ENCODE peak calls at places on chromosomes 5 and 9, in eight cellular contexts. One of them, this sample, is unnamed.

GRCh38 chr5:91007251-91007650 is 375.9 kb downstream of the ARRDC3 start:
- DNase-seq in cardiac muscle cell: no peak
- DNase-seq in dorsolateral prefrontal cortex: no peak
- DNase-seq in GM06990: no peak
- DNase-seq in esophagus squamous epithelium: no peak
- DNase-seq in stomach: no peak
- DNase-seq in fibroblast of villous mesenchyme: no peak
- DNase-seq in A549: no peak
- DNase-seq in this sample: no peak

GRCh38 chr5:65475336-65475735 is 6.4 kb downstream of the ADAMTS6 start:
- DNase-seq in cardiac muscle cell: no peak
- DNase-seq in dorsolateral prefrontal cortex: no peak
- DNase-seq in GM06990: no peak
- DNase-seq in esophagus squamous epithelium: no peak
- DNase-seq in stomach: no peak
- DNase-seq in fibroblast of villous mesenchyme: no peak
- DNase-seq in A549: no peak
- DNase-seq in this sample: no peak

GRCh38 chr5:1228121-1228520 is 2.9 kb downstream of the SLC6A18 start:
- DNase-seq in cardiac muscle cell: no peak
- DNase-seq in dorsolateral prefrontal cortex: no peak
- DNase-seq in GM06990: no peak
- DNase-seq in esophagus squamous epithelium: no peak
- DNase-seq in stomach: no peak
- DNase-seq in fibroblast of villous mesenchyme: no peak
- DNase-seq in A549: no peak
- DNase-seq in this sample: no peak

GRCh38 chr5:10747678-10748622 is 13.1 kb downstream of the DAP start:
- DNase-seq in cardiac muscle cell: no peak
- DNase-seq in dorsolateral prefrontal cortex: no peak
- DNase-seq in GM06990: no peak
- DNase-seq in esophagus squamous epithelium: no peak
- DNase-seq in stomach: no peak
- DNase-seq in fibroblast of villous mesenchyme: no peak
- DNase-seq in A549: no peak
- DNase-seq in this sample: no peak

GRCh38 chr9:70435948-70436347 is 21.5 kb upstream of the KLF9 start:
- DNase-seq in cardiac muscle cell: peak; percentile 87
- DNase-seq in dorsolateral prefrontal cortex: no peak
- DNase-seq in GM06990: no peak
- DNase-seq in esophagus squamous epithelium: no peak
- DNase-seq in stomach: no peak
- DNase-seq in fibroblast of villous mesenchyme: peak; percentile 75
- DNase-seq in A549: no peak
- DNase-seq in this sample: peak; percentile 44

GRCh38 chr5:54673523-54674225 is 156.1 kb downstream of the SNX18 start:
- DNase-seq in cardiac muscle cell: peak; percentile 82
- DNase-seq in dorsolateral prefrontal cortex: peak; percentile 48
- DNase-seq in GM06990: peak; percentile 8
- DNase-seq in esophagus squamous epithelium: peak; percentile 18
- DNase-seq in stomach: peak; percentile 44
- DNase-seq in fibroblast of villous mesenchyme: peak; percentile 43
- DNase-seq in A549: no peak
- DNase-seq in this sample: no peak

GRCh38 chr9:130442746-130443455 is 1.9 kb upstream of the ASS1 start:
- DNase-seq in cardiac muscle cell: no peak
- DNase-seq in dorsolateral prefrontal cortex: no peak
- DNase-seq in GM06990: no peak
- DNase-seq in esophagus squamous epithelium: no peak
- DNase-seq in stomach: no peak
- DNase-seq in fibroblast of villous mesenchyme: no peak
- DNase-seq in A549: no peak
- DNase-seq in this sample: no peak

GRCh38 chr5:1200495-1201326 is 684 bp upstream of the SLC6A19 start:
- DNase-seq in cardiac muscle cell: no peak
- DNase-seq in dorsolateral prefrontal cortex: no peak
- DNase-seq in GM06990: no peak
- DNase-seq in esophagus squamous epithelium: no peak
- DNase-seq in stomach: no peak
- DNase-seq in fibroblast of villous mesenchyme: no peak
- DNase-seq in A549: no peak
- DNase-seq in this sample: no peak

GRCh38 chr9:85522459-85523092 is 219.2 kb downstream of the AGTPBP1 start:
- DNase-seq in cardiac muscle cell: peak; percentile 73
- DNase-seq in dorsolateral prefrontal cortex: peak; percentile 61
- DNase-seq in GM06990: peak; percentile 30
- DNase-seq in esophagus squamous epithelium: no peak
- DNase-seq in stomach: no peak
- DNase-seq in fibroblast of villous mesenchyme: peak; percentile 6
- DNase-seq in A549: peak; percentile 25
- DNase-seq in this sample: no peak

GRCh38 chr5:142000709-142001484 is 11.9 kb downstream of the GNPDA1 start:
- DNase-seq in cardiac muscle cell: peak; percentile 32
- DNase-seq in dorsolateral prefrontal cortex: no peak
- DNase-seq in GM06990: no peak
- DNase-seq in esophagus squamous epithelium: no peak
- DNase-seq in stomach: no peak
- DNase-seq in fibroblast of villous mesenchyme: no peak
- DNase-seq in A549: no peak
- DNase-seq in this sample: no peak

GRCh38 chr9:86064220-86064619 is 35.1 kb downstream of the GOLM1 start:
- DNase-seq in cardiac muscle cell: no peak
- DNase-seq in dorsolateral prefrontal cortex: no peak
- DNase-seq in GM06990: no peak
- DNase-seq in esophagus squamous epithelium: no peak
- DNase-seq in stomach: no peak
- DNase-seq in fibroblast of villous mesenchyme: no peak
- DNase-seq in A549: no peak
- DNase-seq in this sample: no peak

GRCh38 chr9:15080401-15080800 is 170.2 kb upstream of the FREM1 start:
- DNase-seq in cardiac muscle cell: no peak
- DNase-seq in dorsolateral prefrontal cortex: no peak
- DNase-seq in GM06990: no peak
- DNase-seq in esophagus squamous epithelium: no peak
- DNase-seq in stomach: no peak
- DNase-seq in fibroblast of villous mesenchyme: no peak
- DNase-seq in A549: no peak
- DNase-seq in this sample: no peak

GRCh38 chr9:22005700-22006605 is 3.2 kb downstream of the CDKN2B start:
- DNase-seq in cardiac muscle cell: peak; percentile 43
- DNase-seq in dorsolateral prefrontal cortex: no peak
- DNase-seq in GM06990: no peak
- DNase-seq in esophagus squamous epithelium: no peak
- DNase-seq in stomach: no peak
- DNase-seq in fibroblast of villous mesenchyme: peak; percentile 31
- DNase-seq in A549: no peak
- DNase-seq in this sample: no peak

GRCh38 chr5:160556886-160557285 is 135.2 kb downstream of the PTTG1 start:
- DNase-seq in cardiac muscle cell: no peak
- DNase-seq in dorsolateral prefrontal cortex: no peak
- DNase-seq in GM06990: no peak
- DNase-seq in esophagus squamous epithelium: no peak
- DNase-seq in stomach: no peak
- DNase-seq in fibroblast of villous mesenchyme: peak; percentile 39
- DNase-seq in A549: no peak
- DNase-seq in this sample: no peak

GRCh38 chr9:108142504-108143201 is 653.1 kb upstream of the KLF4 start:
- DNase-seq in cardiac muscle cell: peak; percentile 96
- DNase-seq in dorsolateral prefrontal cortex: peak; percentile 62
- DNase-seq in GM06990: no peak
- DNase-seq in esophagus squamous epithelium: no peak
- DNase-seq in stomach: peak; percentile 55
- DNase-seq in fibroblast of villous mesenchyme: peak; percentile 89
- DNase-seq in A549: no peak
- DNase-seq in this sample: peak; percentile 62

GRCh38 chr9:101445353-101446029 is 9.9 kb upstream of the ALDOB start:
- DNase-seq in cardiac muscle cell: peak; percentile 55
- DNase-seq in dorsolateral prefrontal cortex: no peak
- DNase-seq in GM06990: no peak
- DNase-seq in esophagus squamous epithelium: no peak
- DNase-seq in stomach: no peak
- DNase-seq in fibroblast of villous mesenchyme: peak; percentile 63
- DNase-seq in A549: no peak
- DNase-seq in this sample: no peak

GRCh38 chr5:42526179-42526578 is 102.9 kb downstream of the GHR start:
- DNase-seq in cardiac muscle cell: no peak
- DNase-seq in dorsolateral prefrontal cortex: no peak
- DNase-seq in GM06990: no peak
- DNase-seq in esophagus squamous epithelium: no peak
- DNase-seq in stomach: no peak
- DNase-seq in fibroblast of villous mesenchyme: no peak
- DNase-seq in A549: no peak
- DNase-seq in this sample: no peak

GRCh38 chr9:127119319-127119709 is 3.1 kb downstream of the ANGPTL2 start:
- DNase-seq in cardiac muscle cell: no peak
- DNase-seq in dorsolateral prefrontal cortex: no peak
- DNase-seq in GM06990: no peak
- DNase-seq in esophagus squamous epithelium: no peak
- DNase-seq in stomach: no peak
- DNase-seq in fibroblast of villous mesenchyme: no peak
- DNase-seq in A549: no peak
- DNase-seq in this sample: no peak

GRCh38 chr5:139901971-139902370 is 106.4 kb downstream of the PSD2 start:
- DNase-seq in cardiac muscle cell: no peak
- DNase-seq in dorsolateral prefrontal cortex: no peak
- DNase-seq in GM06990: no peak
- DNase-seq in esophagus squamous epithelium: no peak
- DNase-seq in stomach: no peak
- DNase-seq in fibroblast of villous mesenchyme: no peak
- DNase-seq in A549: no peak
- DNase-seq in this sample: no peak

GRCh38 chr9:93681316-93682154 is 105.2 kb downstream of the PHF2 start:
- DNase-seq in cardiac muscle cell: no peak
- DNase-seq in dorsolateral prefrontal cortex: no peak
- DNase-seq in GM06990: no peak
- DNase-seq in esophagus squamous epithelium: no peak
- DNase-seq in stomach: peak; percentile 26
- DNase-seq in fibroblast of villous mesenchyme: no peak
- DNase-seq in A549: no peak
- DNase-seq in this sample: no peak

DNA sequence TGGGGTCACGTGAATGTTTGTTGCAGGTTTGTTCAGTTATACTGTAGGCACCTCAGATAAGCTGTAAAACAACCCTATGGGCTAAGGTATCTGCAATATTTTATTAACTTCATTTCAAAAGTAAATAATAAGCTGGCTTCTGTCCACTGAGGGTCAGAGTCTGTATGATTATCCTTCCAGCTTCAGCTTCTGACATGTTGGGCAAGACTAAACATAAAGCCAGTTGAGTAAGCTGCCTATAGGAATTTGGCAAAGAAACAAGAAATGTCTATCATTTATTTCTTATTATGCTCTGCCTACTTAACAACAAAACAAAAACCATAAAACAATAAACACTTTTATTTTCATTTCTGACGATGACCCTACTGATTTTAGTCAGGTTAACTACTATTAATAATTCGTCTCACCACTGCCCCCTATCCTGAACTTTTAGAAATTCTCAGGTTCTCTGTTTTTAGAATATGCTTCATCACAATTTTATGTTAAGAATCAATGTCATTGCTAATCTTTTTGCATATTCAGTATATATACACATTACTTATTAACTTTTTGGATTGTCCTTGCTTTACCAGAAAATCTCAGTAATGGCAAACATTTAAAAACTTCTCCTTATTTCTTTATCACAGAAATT is 413.5 kb upstream of the ADAMTSL1 start:
- DNase-seq in cardiac muscle cell: peak; percentile 20
- DNase-seq in dorsolateral prefrontal cortex: no peak
- DNase-seq in GM06990: no peak
- DNase-seq in esophagus squamous epithelium: no peak
- DNase-seq in stomach: no peak
- DNase-seq in fibroblast of villous mesenchyme: no peak
- DNase-seq in A549: peak; percentile 1
- DNase-seq in this sample: peak; percentile 20
- TF ChIP-seq CTCF in cardiac muscle cell: peak; percentile 47
- TF ChIP-seq CTCF in dorsolateral prefrontal cortex: no peak
- TF ChIP-seq CTCF in GM06990: no peak
- TF ChIP-seq CTCF in esophagus squamous epithelium: no peak
- TF ChIP-seq CTCF in stomach: no peak
- TF ChIP-seq CTCF in fibroblast of villous mesenchyme: no peak
- TF ChIP-seq CTCF in A549: no peak
- TF ChIP-seq CTCF in this sample: peak; percentile 48

GRCh38 chr9:121744687-121745395 is 93.4 kb downstream of the DAB2IP start:
- DNase-seq in cardiac muscle cell: no peak
- DNase-seq in dorsolateral prefrontal cortex: no peak
- DNase-seq in GM06990: no peak
- DNase-seq in esophagus squamous epithelium: no peak
- DNase-seq in stomach: no peak
- DNase-seq in fibroblast of villous mesenchyme: no peak
- DNase-seq in A549: no peak
- DNase-seq in this sample: no peak

GRCh38 chr9:121742923-121743322 is 91.5 kb downstream of the DAB2IP start:
- DNase-seq in cardiac muscle cell: no peak
- DNase-seq in dorsolateral prefrontal cortex: no peak
- DNase-seq in GM06990: no peak
- DNase-seq in esophagus squamous epithelium: no peak
- DNase-seq in stomach: no peak
- DNase-seq in fibroblast of villous mesenchyme: no peak
- DNase-seq in A549: no peak
- DNase-seq in this sample: no peak

GRCh38 chr9:121744002-121744686 is 92.7 kb downstream of the DAB2IP start:
- DNase-seq in cardiac muscle cell: peak; percentile 35
- DNase-seq in dorsolateral prefrontal cortex: peak; percentile 62
- DNase-seq in GM06990: no peak
- DNase-seq in esophagus squamous epithelium: no peak
- DNase-seq in stomach: peak; percentile 73
- DNase-seq in fibroblast of villous mesenchyme: peak; percentile 64
- DNase-seq in A549: peak; percentile 90
- DNase-seq in this sample: no peak

GRCh38 chr9:121745396-121745695 is 93.9 kb downstream of the DAB2IP start:
- DNase-seq in cardiac muscle cell: no peak
- DNase-seq in dorsolateral prefrontal cortex: no peak
- DNase-seq in GM06990: no peak
- DNase-seq in esophagus squamous epithelium: no peak
- DNase-seq in stomach: no peak
- DNase-seq in fibroblast of villous mesenchyme: no peak
- DNase-seq in A549: no peak
- DNase-seq in this sample: no peak

GRCh38 chr9:121743441-121744001 is 92.1 kb downstream of the DAB2IP start:
- DNase-seq in cardiac muscle cell: peak; percentile 88
- DNase-seq in dorsolateral prefrontal cortex: peak; percentile 75
- DNase-seq in GM06990: no peak
- DNase-seq in esophagus squamous epithelium: no peak
- DNase-seq in stomach: peak; percentile 90
- DNase-seq in fibroblast of villous mesenchyme: peak; percentile 92
- DNase-seq in A549: peak; percentile 96
- DNase-seq in this sample: peak; percentile 72
- H3K4me3 ChIP-seq in cardiac muscle cell: no peak overlapping the region
- H3K4me3 ChIP-seq in dorsolateral prefrontal cortex: peak overlapping the region; percentile 47
- H3K4me3 ChIP-seq in GM06990: no peak overlapping the region
- H3K4me3 ChIP-seq in esophagus squamous epithelium: peak overlapping the region; percentile 10
- H3K4me3 ChIP-seq in stomach: peak overlapping the region; percentile 53
- H3K4me3 ChIP-seq in fibroblast of villous mesenchyme: peak overlapping the region; percentile 67
- H3K4me3 ChIP-seq in A549: peak overlapping the region; percentile 55
- H3K4me3 ChIP-seq in this sample: peak overlapping the region; percentile 55

GRCh38 chr5:32690153-32690552 is 21.0 kb upstream of the NPR3 start:
- DNase-seq in cardiac muscle cell: no peak
- DNase-seq in dorsolateral prefrontal cortex: no peak
- DNase-seq in GM06990: no peak
- DNase-seq in esophagus squamous epithelium: no peak
- DNase-seq in stomach: no peak
- DNase-seq in fibroblast of villous mesenchyme: no peak
- DNase-seq in A549: no peak
- DNase-seq in this sample: no peak
- TF ChIP-seq CTCF in cardiac muscle cell: peak; percentile 21
- TF ChIP-seq CTCF in dorsolateral prefrontal cortex: no peak
- TF ChIP-seq CTCF in GM06990: peak; percentile 36
- TF ChIP-seq CTCF in esophagus squamous epithelium: no peak
- TF ChIP-seq CTCF in stomach: no peak
- TF ChIP-seq CTCF in fibroblast of villous mesenchyme: peak; percentile 44
- TF ChIP-seq CTCF in A549: peak; percentile 20
- TF ChIP-seq CTCF in this sample: peak; percentile 26

GRCh38 chr5:124706729-124707361 is 39.6 kb downstream of the ZNF608 start:
- DNase-seq in cardiac muscle cell: peak; percentile 35
- DNase-seq in dorsolateral prefrontal cortex: no peak
- DNase-seq in GM06990: no peak
- DNase-seq in esophagus squamous epithelium: no peak
- DNase-seq in stomach: peak; percentile 52
- DNase-seq in fibroblast of villous mesenchyme: no peak
- DNase-seq in A549: no peak
- DNase-seq in this sample: no peak
- H3K4me3 ChIP-seq in cardiac muscle cell: peak overlapping the region; percentile 9
- H3K4me3 ChIP-seq in dorsolateral prefrontal cortex: peak overlapping the region; percentile 21
- H3K4me3 ChIP-seq in GM06990: peak overlapping the region; percentile 29
- H3K4me3 ChIP-seq in esophagus squamous epithelium: no peak overlapping the region
- H3K4me3 ChIP-seq in stomach: peak overlapping the region; percentile 14
- H3K4me3 ChIP-seq in fibroblast of villous mesenchyme: no peak overlapping the region
- H3K4me3 ChIP-seq in A549: no peak overlapping the region
- H3K4me3 ChIP-seq in this sample: no peak overlapping the region

This sample was measured in retinal pigment epithelial cell.